ENCODE peak calls at places on chromosomes 4 and X, in nine cellular contexts. H, C, K, S, V, U, B, D and L are unnamed samples.

GRCh38 chr4:139018971-139019758 is 3.6 kb downstream of the NOCT start:
- DNase-seq in H (peak), C (no peak), K (peak), S (no peak), V (no peak), U (no peak), B (no peak), D (no peak), L (no peak)

GRCh38 chr4:47862297-47862696 is 24.4 kb upstream of the CORIN start:
- DNase-seq in H (peak), C (no peak), K (peak), S (no peak), V (no peak), U (no peak), B (no peak), D (no peak), L (no peak)

GRCh38 chrX:25976683-25977310 is 161.3 kb upstream of the MAGEB18 start:
- DNase-seq in H (no peak), C (no peak), K (no peak), S (no peak), V (no peak), U (no peak), B (no peak), D (no peak), L (no peak)

GRCh38 chr4:1406416-1406945 is at the start of gene NKX1-1:
- DNase-seq in H (no peak), C (no peak), K (no peak), S (no peak), V (no peak), U (no peak), B (no peak), D (no peak), L (peak)

GRCh38 chr4:2793920-2794706 is 1.2 kb downstream of the SH3BP2 start:
- DNase-seq in H (no peak), C (no peak), K (peak), S (no peak), V (no peak), U (no peak), B (no peak), D (no peak), L (no peak)

GRCh38 chr4:103067841-103068547 is 8.6 kb downstream of the SLC9B2 start:
- DNase-seq in H (peak), C (no peak), K (peak), S (no peak), V (no peak), U (no peak), B (no peak), D (no peak), L (no peak)

GRCh38 chr4:18636001-18636680 is 614.6 kb upstream of the LCORL start:
- DNase-seq in H (no peak), C (no peak), K (no peak), S (no peak), V (no peak), U (no peak), B (no peak), D (no peak), L (no peak)

GRCh38 chr4:6242271-6243029 is 27.2 kb upstream of the WFS1 start:
- DNase-seq in H (no peak), C (no peak), K (no peak), S (no peak), V (no peak), U (no peak), B (no peak), D (no peak), L (no peak)

GRCh38 chr4:113368056-113368455 is 318.6 kb downstream of the ANK2 start:
- DNase-seq in H (peak), C (no peak), K (peak), S (no peak), V (no peak), U (no peak), B (no peak), D (no peak), L (no peak)

GRCh38 chr4:77773101-77773500 is 46.1 kb downstream of the CNOT6L start:
- DNase-seq in H (peak), C (no peak), K (peak), S (no peak), V (no peak), U (no peak), B (no peak), D (no peak), L (no peak)

GRCh38 chr4:48396043-48396442 is 54.7 kb downstream of the SLAIN2 start:
- DNase-seq in H (no peak), C (no peak), K (no peak), S (no peak), V (no peak), U (no peak), B (no peak), D (no peak), L (no peak)

GRCh38 chr4:72969957-72970356 is 99.6 kb downstream of the COX18 start:
- DNase-seq in H (peak), C (no peak), K (no peak), S (no peak), V (no peak), U (peak), B (no peak), D (peak), L (no peak)

GRCh38 chr4:173424899-173425805 is 26.2 kb upstream of the SCRG1 start:
- DNase-seq in H (peak), C (no peak), K (peak), S (no peak), V (no peak), U (no peak), B (no peak), D (no peak), L (no peak)

GRCh38 chr4:140330311-140330900 is 43.0 kb upstream of the SCOC start:
- DNase-seq in H (peak), C (peak), K (peak), S (no peak), V (no peak), U (no peak), B (no peak), D (peak), L (no peak)